ENCODE peak calls at places on chromosome 1, in six cellular contexts. M is neuronal stem cell, I is IMR-90, Q is H9, X is mesenchymal stem cell, N is H1. V is an unnamed sample.

GRCh38 chr1:111402083-111402482 is 25.5 kb downstream of the OVGP1 start:
- DNase-seq in N (no peak), I (no peak), X (no peak), Q (no peak), M (no peak), V (no peak)

GRCh38 chr1:117815105-117815812 is 114.2 kb downstream of the GDAP2 start:
- DNase-seq in N (no peak), I (peak), X (peak), M (no peak), Q (no peak), V (no peak)

GRCh38 chr1:78831731-78832360 is 174.7 kb downstream of the ADGRL4 start:
- DNase-seq in X (peak), Q (no peak), M (no peak), N (no peak), I (peak), V (no peak)

GRCh38 chr1:220182656-220183055 is 88.7 kb downstream of the IARS2 start:
- DNase-seq in N (no peak), Q (no peak), X (no peak), M (no peak), I (peak), V (peak)

GRCh38 chr1:248853668-248854375 is 5.1 kb downstream of the ZNF692 start:
- DNase-seq in I (no peak), M (no peak), Q (no peak), N (no peak), X (no peak), V (no peak)

GRCh38 chr1:162422662-162423375 is 10.9 kb upstream of the SH2D1B start:
- DNase-seq in I (no peak), N (no peak), X (no peak), Q (no peak), M (no peak), V (no peak)

GRCh38 chr1:179058343-179059184 is 23.3 kb upstream of the TOR3A start:
- DNase-seq in X (no peak), I (no peak), M (no peak), N (no peak), Q (no peak), V (no peak)

GRCh38 chr1:174160109-174160473 is 771 bp downstream of the RABGAP1L start:
- DNase-seq in N (no peak), M (no peak), I (peak), X (peak), Q (peak), V (peak)

GRCh38 chr1:73781257-73781656 is 416.7 kb downstream of the LRRIQ3 start:
- DNase-seq in I (no peak), M (no peak), Q (no peak), X (no peak), N (no peak), V (peak)

GRCh38 chr1:145961425-145962156 is 2.8 kb downstream of the ANKRD34A start:
- DNase-seq in I (no peak), Q (no peak), X (peak), N (no peak), M (no peak), V (no peak)

GRCh38 chr1:17235135-17235880 is 13.6 kb upstream of the PADI3 start:
- DNase-seq in N (no peak), Q (no peak), X (no peak), M (no peak), I (no peak), V (peak)
- H3K23ac ChIP-seq in N (no peak), Q (no peak), X (no peak), M (no peak), I (no peak), V (no peak)

DNA sequence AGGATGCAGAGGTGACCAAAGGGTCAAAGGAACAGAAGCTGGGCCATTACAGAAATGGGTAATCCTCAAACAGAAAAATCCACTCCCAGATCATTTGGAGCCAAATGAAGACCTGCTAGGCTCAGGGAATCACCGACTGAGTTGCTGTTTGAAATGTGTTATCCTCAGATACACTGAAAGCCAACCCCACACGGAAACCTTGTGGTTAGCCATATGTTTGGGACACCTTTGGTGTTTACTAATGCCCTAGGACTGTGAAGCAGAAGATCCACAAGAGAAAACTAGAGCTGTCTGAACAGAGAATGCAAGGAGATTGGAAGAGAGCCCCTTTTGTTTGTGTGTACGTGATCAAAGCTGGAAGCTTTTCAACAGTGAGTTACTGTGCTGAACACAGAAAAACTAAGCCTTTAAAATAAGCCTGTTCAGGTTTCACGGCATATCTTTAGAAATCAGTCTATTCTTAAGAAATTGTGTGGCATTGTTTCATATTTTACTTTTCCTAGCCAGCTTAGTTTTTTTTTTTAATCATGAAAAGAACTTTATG is 908.2 kb upstream of the ADGRL2 start:
- DNase-seq in M (peak), I (peak), Q (no peak), N (no peak), X (peak), V (no peak)
- H2AFZ ChIP-seq in M (peak), I (peak), Q (no peak), N (peak), X (no peak), V (no peak)

DNA sequence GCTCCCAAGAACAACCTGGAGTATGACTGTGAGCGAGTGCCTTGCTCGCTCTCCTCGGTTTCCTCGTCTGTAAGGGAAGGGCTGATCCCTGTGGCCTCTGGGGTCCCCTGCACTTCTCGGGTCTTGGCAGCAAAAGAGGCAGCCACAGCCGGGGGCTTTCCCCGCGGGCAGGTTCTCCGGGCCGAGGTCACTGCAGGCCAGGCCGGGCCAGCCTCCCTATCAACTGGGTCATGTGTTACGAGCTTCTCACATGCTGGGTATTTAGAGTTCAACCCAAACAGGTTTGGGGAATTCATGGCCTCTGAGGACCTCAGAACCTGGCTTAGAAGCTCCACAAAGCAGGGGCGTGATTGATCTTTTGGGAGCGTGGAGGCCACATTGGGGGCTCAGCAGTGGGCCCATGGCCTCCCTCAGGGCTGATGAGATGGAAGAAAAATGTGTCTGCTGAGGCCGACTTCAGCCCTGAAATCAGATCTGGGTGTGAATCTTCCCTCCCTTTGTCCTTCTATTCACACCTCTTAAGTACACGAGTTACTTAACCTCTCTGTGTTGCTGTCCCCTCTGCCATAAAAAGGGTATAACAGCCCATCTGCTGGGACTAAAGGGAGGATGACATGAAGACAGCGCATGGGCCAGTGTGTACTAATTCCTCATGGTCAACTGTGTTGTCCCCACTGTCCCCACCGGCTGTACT is 103.7 kb downstream of the PRDM2 start:
- DNase-seq in X (no peak), N (no peak), M (no peak), I (no peak), Q (no peak), V (peak)
- H3K23ac ChIP-seq in X (no peak), N (no peak), M (peak), I (no peak), Q (no peak), V (no peak)

GRCh38 chr1:239831577-239832355 is 259.9 kb upstream of the FMN2 start:
- DNase-seq in X (no peak), N (no peak), I (no peak), M (no peak), Q (no peak), V (no peak)
- H2AFZ ChIP-seq in X (no peak), N (no peak), I (no peak), M (peak), Q (no peak), V (no peak)

GRCh38 chr1:212287261-212287895 is 2.2 kb downstream of the PPP2R5A start:
- DNase-seq in I (no peak), Q (no peak), X (no peak), N (no peak), M (no peak), V (no peak)

GRCh38 chr1:212286437-212287131 is 1.4 kb downstream of the PPP2R5A start:
- DNase-seq in Q (no peak), M (no peak), I (peak), X (peak), N (no peak), V (peak)

GRCh38 chr1:212284332-212284743 is 872 bp upstream of the PPP2R5A start:
- DNase-seq in X (no peak), Q (no peak), N (no peak), M (no peak), I (peak), V (no peak)

GRCh38 chr1:212284744-212285684 is at the start of gene PPP2R5A:
- DNase-seq in Q (peak), M (peak), I (peak), N (peak), X (peak), V (peak)

GRCh38 chr1:212285685-212286436 is 651 bp downstream of the PPP2R5A start:
- DNase-seq in M (peak), I (peak), Q (peak), N (no peak), X (peak), V (peak)
- H3K23ac ChIP-seq in M (peak), I (peak), Q (no peak), N (peak), X (peak), V (no peak)

GRCh38 chr1:42348498-42348897 is 13.5 kb upstream of the FOXJ3 start:
- DNase-seq in I (no peak), X (no peak), Q (no peak), N (no peak), M (no peak), V (no peak)
- H2AFZ ChIP-seq in I (no peak), X (no peak), Q (no peak), N (no peak), M (no peak), V (no peak)

DNA sequence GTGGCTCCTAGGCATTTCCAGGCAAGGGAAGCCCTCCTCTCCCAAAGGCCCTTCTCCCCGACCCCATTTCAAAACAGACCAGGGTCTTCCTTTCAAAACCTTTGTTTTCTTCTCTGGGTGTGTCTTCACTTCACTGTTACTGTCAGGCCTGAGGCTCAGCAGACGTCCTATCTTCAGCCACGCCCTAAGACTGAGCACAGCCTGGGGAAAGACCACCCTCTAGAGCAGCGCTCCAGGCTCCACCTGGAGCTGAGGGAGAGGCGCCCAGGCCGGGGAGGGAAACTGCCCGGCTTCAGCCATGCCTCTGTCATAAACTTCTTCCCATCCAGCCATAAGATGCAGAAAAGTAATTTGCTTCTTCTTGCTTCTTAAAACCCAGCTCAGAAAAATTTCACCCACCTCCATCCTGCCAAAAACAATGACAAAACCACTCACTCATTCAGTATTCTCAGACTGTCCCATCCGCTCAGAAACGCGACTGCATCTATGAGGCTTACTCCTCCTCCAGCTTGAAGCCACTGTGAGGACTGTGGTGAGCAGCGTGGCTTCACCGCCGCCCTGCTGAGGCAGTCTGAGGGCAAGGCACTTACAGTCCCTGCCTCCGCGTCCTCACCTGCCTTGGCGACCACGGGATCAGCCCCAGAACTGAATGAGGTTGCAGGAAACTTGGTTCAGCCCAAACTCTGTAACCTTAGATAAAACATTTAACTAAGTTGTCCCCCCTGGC is 36.1 kb downstream of the VN1R5 start:
- DNase-seq in N (no peak), I (no peak), Q (no peak), X (no peak), M (no peak), V (no peak)
- H3K23ac ChIP-seq in N (no peak), I (no peak), Q (no peak), X (no peak), M (no peak), V (no peak)

GRCh38 chr1:233704125-233704881 is 90.4 kb downstream of the KCNK1 start:
- DNase-seq in X (no peak), I (no peak), M (no peak), N (no peak), Q (no peak), V (no peak)
- H2AFZ ChIP-seq in X (no peak), I (no peak), M (no peak), N (peak), Q (no peak), V (no peak)

DNA sequence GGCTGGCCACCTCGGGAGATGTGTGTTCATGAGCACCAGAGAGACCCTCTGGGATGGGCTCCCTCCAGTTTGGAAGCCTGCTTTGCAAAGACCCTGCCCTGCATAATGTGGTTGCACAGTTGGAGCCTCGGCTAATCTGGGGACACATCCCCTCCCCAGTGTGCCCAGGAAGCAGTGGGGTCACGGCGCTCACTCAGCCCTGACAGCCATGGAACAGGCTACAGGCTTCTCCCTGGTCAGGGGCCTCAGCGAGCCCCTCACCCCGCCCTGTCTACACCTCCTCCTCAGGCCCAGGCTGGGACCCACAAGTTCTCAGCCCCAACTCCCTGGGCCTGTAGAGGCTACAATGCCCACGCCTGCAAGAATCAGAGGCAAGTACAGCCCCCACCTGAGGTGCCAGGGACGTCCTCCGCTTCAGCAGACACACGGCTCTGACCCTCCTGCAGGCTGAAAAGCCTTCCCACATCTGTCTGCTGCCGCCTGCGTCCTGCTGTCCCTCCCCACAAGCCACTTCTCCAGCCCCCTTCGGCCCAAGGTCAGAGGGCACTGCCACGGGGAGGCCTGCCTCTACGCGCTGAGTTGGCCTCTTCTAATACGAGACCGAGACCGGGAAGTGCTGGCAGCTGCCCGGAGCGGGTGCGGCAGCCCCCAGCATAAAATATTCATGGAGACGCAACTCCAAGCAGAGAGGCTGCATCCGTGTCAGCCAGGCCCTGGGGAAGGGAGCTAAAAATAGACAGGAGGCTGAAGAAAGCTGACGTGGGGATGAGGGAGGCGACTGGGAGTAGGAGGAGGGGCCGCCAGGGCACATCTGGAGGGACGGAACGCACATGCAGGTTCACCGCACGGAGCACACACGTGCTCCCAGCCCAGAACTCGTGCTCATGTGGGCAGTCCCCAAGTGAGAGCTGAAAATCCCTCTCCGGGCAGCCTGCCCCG is 15.2 kb upstream of the GPR153 start:
- DNase-seq in X (peak), M (no peak), N (no peak), Q (peak), I (peak), V (no peak)
- H3K23ac ChIP-seq in X (no peak), M (no peak), N (no peak), Q (no peak), I (peak), V (no peak)

GRCh38 chr1:167752219-167752985 is 30.6 kb downstream of the MPZL1 start:
- DNase-seq in X (no peak), N (no peak), I (peak), M (no peak), Q (no peak), V (no peak)
- H2AFZ ChIP-seq in X (no peak), N (no peak), I (no peak), M (no peak), Q (no peak), V (no peak)

V was measured in trophoblast cell.